ENCODE peak calls at places on chromosomes 3 and 15, in four cellular contexts. One of them, this sample, is unnamed.

GRCh38 chr3:31695280-31696008 is 162.7 kb downstream of the STT3B start:
- DNase-seq in ovary: no peak
- DNase-seq in NB4: peak; percentile 50
- DNase-seq in thyroid gland: no peak
- DNase-seq in this sample: no peak

GRCh38 chr3:88987786-88988185 is 119.6 kb upstream of the EPHA3 start:
- DNase-seq in ovary: no peak
- DNase-seq in NB4: no peak
- DNase-seq in thyroid gland: no peak
- DNase-seq in this sample: no peak

GRCh38 chr3:138082992-138083386 is 32.4 kb downstream of the DZIP1L start:
- DNase-seq in ovary: no peak
- DNase-seq in NB4: no peak
- DNase-seq in thyroid gland: no peak
- DNase-seq in this sample: no peak

GRCh38 chr3:141331370-141332318 is 36.7 kb upstream of the ZBTB38 start:
- DNase-seq in ovary: peak; percentile 28
- DNase-seq in NB4: peak; percentile 93
- DNase-seq in thyroid gland: no peak
- DNase-seq in this sample: no peak

GRCh38 chr15:51046799-51047449 is 47.8 kb downstream of the TNFAIP8L3 start:
- DNase-seq in ovary: peak; percentile 69
- DNase-seq in NB4: no peak
- DNase-seq in thyroid gland: peak; percentile 69
- DNase-seq in this sample: no peak

GRCh38 chr15:84992157-84992940 is 10.7 kb downstream of the PDE8A start:
- DNase-seq in ovary: no peak
- DNase-seq in NB4: peak; percentile 39
- DNase-seq in thyroid gland: no peak
- DNase-seq in this sample: no peak

GRCh38 chr15:99440029-99440428 is 125.8 kb upstream of the MEF2A start:
- DNase-seq in ovary: no peak
- DNase-seq in NB4: no peak
- DNase-seq in thyroid gland: no peak
- DNase-seq in this sample: no peak

GRCh38 chr3:30112904-30113484 is 493.4 kb upstream of the TGFBR2 start:
- DNase-seq in ovary: no peak
- DNase-seq in NB4: peak; percentile 71
- DNase-seq in thyroid gland: no peak
- DNase-seq in this sample: no peak

GRCh38 chr15:96350321-96350720 is 19.8 kb downstream of the NR2F2 start:
- DNase-seq in ovary: no peak
- DNase-seq in NB4: no peak
- DNase-seq in thyroid gland: no peak
- DNase-seq in this sample: no peak

GRCh38 chr15:35440265-35440664 is 105.7 kb downstream of the DPH6 start:
- DNase-seq in ovary: no peak
- DNase-seq in NB4: no peak
- DNase-seq in thyroid gland: no peak
- DNase-seq in this sample: no peak

DNA sequence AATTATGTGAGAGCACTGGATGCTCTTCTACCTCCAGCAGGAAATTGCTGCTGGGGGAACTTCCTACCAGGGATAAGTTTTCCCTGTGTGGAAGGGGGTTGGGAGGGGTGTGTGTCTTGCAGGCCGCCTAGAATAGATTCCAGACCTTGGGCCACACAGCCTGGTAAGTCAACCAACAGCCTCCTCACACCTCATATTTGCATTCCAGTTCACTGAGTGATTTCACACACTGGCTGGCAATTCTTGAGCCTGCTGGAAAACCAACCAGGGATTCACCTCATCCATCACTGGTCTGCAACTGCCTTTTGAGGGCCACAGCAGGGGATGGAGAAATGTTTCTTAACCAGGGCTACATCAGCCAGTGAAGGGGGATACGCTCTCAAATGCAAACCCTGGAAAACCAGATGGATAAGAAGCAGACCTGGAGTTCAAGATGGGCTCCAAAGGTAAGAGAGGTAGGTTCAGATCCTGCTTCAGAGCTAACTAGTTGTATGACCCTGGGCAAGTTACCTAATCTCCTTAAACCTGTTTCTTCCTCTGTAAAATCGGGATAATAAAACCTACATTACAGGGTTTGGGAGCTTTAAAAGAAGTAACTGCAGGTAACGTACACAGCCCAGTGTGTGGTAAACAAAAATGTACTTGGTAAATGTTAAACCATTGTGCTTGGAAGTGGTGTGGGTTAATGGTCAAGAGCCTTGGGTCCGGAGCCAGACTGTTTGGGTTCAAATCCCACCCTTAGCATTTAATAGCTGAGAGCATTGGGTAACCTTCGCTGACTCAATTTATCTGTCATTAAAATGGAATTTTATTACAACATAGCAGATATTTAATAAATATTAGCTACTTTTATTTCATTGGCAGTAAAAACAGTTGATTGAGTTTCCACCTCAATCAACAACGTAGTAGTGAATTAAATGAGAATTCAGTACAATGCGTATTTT is 1.8 kb downstream of the FSTL1 start:
- DNase-seq in ovary: no peak
- DNase-seq in NB4: no peak
- DNase-seq in thyroid gland: no peak
- DNase-seq in this sample: no peak
- TF ChIP-seq POLR2A in ovary: no peak
- TF ChIP-seq POLR2A in NB4: no peak
- TF ChIP-seq POLR2A in thyroid gland: no peak
- TF ChIP-seq POLR2A in this sample: no peak

GRCh38 chr15:91214675-91215590 is 114.9 kb downstream of the SV2B start:
- DNase-seq in ovary: no peak
- DNase-seq in NB4: no peak
- DNase-seq in thyroid gland: no peak
- DNase-seq in this sample: no peak

GRCh38 chr15:91219203-91219602 is 119.1 kb downstream of the SV2B start:
- DNase-seq in ovary: no peak
- DNase-seq in NB4: no peak
- DNase-seq in thyroid gland: no peak
- DNase-seq in this sample: no peak

GRCh38 chr15:91216000-91216399 is 115.9 kb downstream of the SV2B start:
- DNase-seq in ovary: no peak
- DNase-seq in NB4: no peak
- DNase-seq in thyroid gland: no peak
- DNase-seq in this sample: no peak
- TF ChIP-seq POLR2A in ovary: no peak
- TF ChIP-seq POLR2A in NB4: no peak
- TF ChIP-seq POLR2A in thyroid gland: no peak
- TF ChIP-seq POLR2A in this sample: no peak

DNA sequence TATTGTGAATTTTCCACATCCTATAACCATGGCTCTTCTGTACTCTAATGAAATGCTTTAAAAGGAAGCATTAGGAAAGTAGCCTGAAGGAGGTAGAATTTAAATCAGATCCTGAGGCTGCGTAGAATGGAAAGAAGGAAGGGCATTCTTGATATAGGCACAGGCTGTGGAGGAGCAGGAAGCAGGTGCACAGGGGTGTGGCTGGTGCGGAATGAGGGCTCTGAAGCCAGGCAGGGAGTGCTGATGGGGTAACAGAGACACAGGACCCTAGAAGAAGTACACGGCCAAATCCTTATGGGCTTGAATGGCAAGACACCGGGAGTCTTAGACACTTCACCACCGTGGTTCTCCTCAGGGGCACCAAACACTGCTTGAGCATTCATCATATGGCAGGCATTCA is 97.0 kb downstream of the MYLK start:
- DNase-seq in ovary: no peak
- DNase-seq in NB4: no peak
- DNase-seq in thyroid gland: no peak
- DNase-seq in this sample: no peak
- TF ChIP-seq POLR2A in ovary: no peak
- TF ChIP-seq POLR2A in NB4: no peak
- TF ChIP-seq POLR2A in thyroid gland: no peak
- TF ChIP-seq POLR2A in this sample: no peak

GRCh38 chr3:106805625-106806024 is 571.6 kb upstream of the CCDC54 start:
- DNase-seq in ovary: no peak
- DNase-seq in NB4: no peak
- DNase-seq in thyroid gland: no peak
- DNase-seq in this sample: no peak
- TF ChIP-seq POLR2A in ovary: no peak
- TF ChIP-seq POLR2A in NB4: no peak
- TF ChIP-seq POLR2A in thyroid gland: no peak
- TF ChIP-seq POLR2A in this sample: no peak

DNA sequence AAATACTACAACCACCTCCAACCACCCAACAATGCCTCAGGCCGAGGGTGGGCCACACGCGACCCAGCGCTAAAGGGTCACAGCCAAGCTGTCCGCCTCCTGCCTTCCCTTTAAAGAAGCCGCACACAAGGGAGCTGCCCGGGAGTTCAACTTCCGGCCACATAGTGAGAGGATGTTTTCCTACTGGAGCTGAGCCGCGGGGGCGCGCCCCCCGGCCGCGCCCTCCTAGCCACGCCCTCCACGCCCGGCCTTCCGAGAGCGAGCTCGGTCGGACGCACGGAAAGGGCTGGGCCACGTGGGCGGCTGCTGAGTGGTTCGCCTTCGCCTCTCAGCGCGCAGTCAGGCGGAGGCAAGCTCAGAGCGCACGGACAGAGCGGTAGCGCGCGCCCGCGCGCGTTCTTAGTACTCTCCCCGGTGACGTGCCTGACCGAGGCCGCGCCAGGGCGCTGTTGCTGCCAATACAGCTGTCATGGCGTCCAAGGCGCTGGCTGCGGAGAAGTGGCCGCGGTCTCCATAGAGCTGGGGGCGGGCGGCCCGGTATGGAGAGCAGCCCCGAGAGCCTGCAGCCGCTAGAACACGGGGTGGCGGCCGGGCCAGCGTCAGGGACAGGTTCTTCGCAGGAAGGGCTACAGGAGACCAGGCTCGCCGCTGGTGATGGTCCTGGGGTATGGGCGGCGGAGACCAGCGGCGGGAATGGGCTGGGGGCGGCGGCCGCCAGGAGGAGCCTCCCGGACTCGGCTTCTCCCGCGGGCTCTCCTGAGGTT is at the start of gene MINDY2:
- DNase-seq in ovary: peak; percentile 97
- DNase-seq in NB4: peak; percentile 99
- DNase-seq in thyroid gland: peak; percentile 99
- DNase-seq in this sample: peak; percentile 90
- TF ChIP-seq POLR2A in ovary: peak; percentile 71
- TF ChIP-seq POLR2A in NB4: peak; percentile 84
- TF ChIP-seq POLR2A in thyroid gland: peak; percentile 53
- TF ChIP-seq POLR2A in this sample: peak; percentile 73

GRCh38 chr15:62391565-62392262 is 226.6 kb upstream of the C2CD4B start:
- DNase-seq in ovary: peak; percentile 58
- DNase-seq in NB4: peak; percentile 37
- DNase-seq in thyroid gland: peak; percentile 59
- DNase-seq in this sample: peak; percentile 24
- TF ChIP-seq POLR2A in ovary: no peak
- TF ChIP-seq POLR2A in NB4: no peak
- TF ChIP-seq POLR2A in thyroid gland: no peak
- TF ChIP-seq POLR2A in this sample: no peak

This sample was measured in GM12892.